ENCODE peak calls at places on chromosomes 13 and 19, in five cellular contexts. One of them, this sample, is unnamed.

GRCh38 chr13:44078806-44079378 is 199.2 kb downstream of the LACC1 start:
- DNase-seq in T-helper 17 cell: no peak
- DNase-seq in AG20443: no peak
- DNase-seq in mucosa of gallbladder: no peak
- DNase-seq in cardiac muscle cell: no peak
- DNase-seq in this sample: no peak

GRCh38 chr13:106034201-106034600 is 501.3 kb downstream of the EFNB2 start:
- DNase-seq in T-helper 17 cell: no peak
- DNase-seq in AG20443: no peak
- DNase-seq in mucosa of gallbladder: no peak
- DNase-seq in cardiac muscle cell: no peak
- DNase-seq in this sample: no peak

GRCh38 chr19:40225440-40226305 is 816 bp downstream of the CCNP start:
- DNase-seq in T-helper 17 cell: no peak
- DNase-seq in AG20443: peak; percentile 56
- DNase-seq in mucosa of gallbladder: no peak
- DNase-seq in cardiac muscle cell: no peak
- DNase-seq in this sample: peak; percentile 30

GRCh38 chr13:37139356-37139755 is 33.9 kb upstream of the CSNK1A1L start:
- DNase-seq in T-helper 17 cell: no peak
- DNase-seq in AG20443: peak; percentile 60
- DNase-seq in mucosa of gallbladder: no peak
- DNase-seq in cardiac muscle cell: no peak
- DNase-seq in this sample: peak; percentile 35

GRCh38 chr13:21225082-21225481 is 48.6 kb downstream of the MRPL57 start:
- DNase-seq in T-helper 17 cell: no peak
- DNase-seq in AG20443: no peak
- DNase-seq in mucosa of gallbladder: no peak
- DNase-seq in cardiac muscle cell: no peak
- DNase-seq in this sample: no peak

GRCh38 chr19:49847731-49848696 is 2.9 kb upstream of the PTOV1 start:
- DNase-seq in T-helper 17 cell: no peak
- DNase-seq in AG20443: peak; percentile 34
- DNase-seq in mucosa of gallbladder: no peak
- DNase-seq in cardiac muscle cell: no peak
- DNase-seq in this sample: peak; percentile 59

GRCh38 chr13:99316657-99317244 is 9.6 kb upstream of the GPR183 start:
- DNase-seq in T-helper 17 cell: no peak
- DNase-seq in AG20443: no peak
- DNase-seq in mucosa of gallbladder: no peak
- DNase-seq in cardiac muscle cell: no peak
- DNase-seq in this sample: no peak

GRCh38 chr13:50214514-50214913 is 199.3 kb downstream of the KCNRG start:
- DNase-seq in T-helper 17 cell: no peak
- DNase-seq in AG20443: no peak
- DNase-seq in mucosa of gallbladder: no peak
- DNase-seq in cardiac muscle cell: no peak
- DNase-seq in this sample: no peak

GRCh38 chr13:102817907-102818306 is 19.0 kb downstream of the BIVM start:
- DNase-seq in T-helper 17 cell: no peak
- DNase-seq in AG20443: no peak
- DNase-seq in mucosa of gallbladder: no peak
- DNase-seq in cardiac muscle cell: no peak
- DNase-seq in this sample: no peak

GRCh38 chr13:30796833-30797601 is 61.7 kb downstream of the ALOX5AP start:
- DNase-seq in T-helper 17 cell: no peak
- DNase-seq in AG20443: no peak
- DNase-seq in mucosa of gallbladder: no peak
- DNase-seq in cardiac muscle cell: no peak
- DNase-seq in this sample: no peak

GRCh38 chr13:45206340-45206739 is 5.5 kb upstream of the KCTD4 start:
- DNase-seq in T-helper 17 cell: no peak
- DNase-seq in AG20443: peak; percentile 69
- DNase-seq in mucosa of gallbladder: no peak
- DNase-seq in cardiac muscle cell: no peak
- DNase-seq in this sample: peak; percentile 77

GRCh38 chr19:38769635-38770211 is 3.6 kb downstream of the LGALS7 start:
- DNase-seq in T-helper 17 cell: peak; percentile 86
- DNase-seq in AG20443: peak; percentile 92
- DNase-seq in mucosa of gallbladder: peak; percentile 87
- DNase-seq in cardiac muscle cell: peak; percentile 62
- DNase-seq in this sample: peak; percentile 72

GRCh38 chr13:20303636-20304035 is 71.5 kb upstream of the GJB6 start:
- DNase-seq in T-helper 17 cell: no peak
- DNase-seq in AG20443: peak; percentile 48
- DNase-seq in mucosa of gallbladder: no peak
- DNase-seq in cardiac muscle cell: no peak
- DNase-seq in this sample: no peak

GRCh38 chr19:6015841-6016545 is 38.1 kb upstream of the RANBP3 start:
- DNase-seq in T-helper 17 cell: no peak
- DNase-seq in AG20443: no peak
- DNase-seq in mucosa of gallbladder: no peak
- DNase-seq in cardiac muscle cell: no peak
- DNase-seq in this sample: no peak

GRCh38 chr19:35403116-35403760 is 32.4 kb downstream of the GPR42 start:
- DNase-seq in T-helper 17 cell: no peak
- DNase-seq in AG20443: no peak
- DNase-seq in mucosa of gallbladder: no peak
- DNase-seq in cardiac muscle cell: peak; percentile 17
- DNase-seq in this sample: no peak

GRCh38 chr13:45406421-45406820 is 11.8 kb downstream of the SLC25A30 start:
- DNase-seq in T-helper 17 cell: no peak
- DNase-seq in AG20443: no peak
- DNase-seq in mucosa of gallbladder: no peak
- DNase-seq in cardiac muscle cell: no peak
- DNase-seq in this sample: no peak

GRCh38 chr13:87122551-87122950 is 548.6 kb upstream of the SLITRK5 start:
- DNase-seq in T-helper 17 cell: no peak
- DNase-seq in AG20443: no peak
- DNase-seq in mucosa of gallbladder: no peak
- DNase-seq in cardiac muscle cell: no peak
- DNase-seq in this sample: no peak

GRCh38 chr13:107554355-107554905 is 660.9 kb downstream of the LIG4 start:
- DNase-seq in T-helper 17 cell: no peak
- DNase-seq in AG20443: no peak
- DNase-seq in mucosa of gallbladder: no peak
- DNase-seq in cardiac muscle cell: no peak
- DNase-seq in this sample: no peak

GRCh38 chr19:46478356-46478986 is 7.1 kb upstream of the PNMA8A start:
- DNase-seq in T-helper 17 cell: no peak
- DNase-seq in AG20443: no peak
- DNase-seq in mucosa of gallbladder: no peak
- DNase-seq in cardiac muscle cell: no peak
- DNase-seq in this sample: peak; percentile 36

GRCh38 chr19:48558018-48558684 is 6.2 kb downstream of the SULT2B1 start:
- DNase-seq in T-helper 17 cell: no peak
- DNase-seq in AG20443: peak; percentile 90
- DNase-seq in mucosa of gallbladder: peak; percentile 80
- DNase-seq in cardiac muscle cell: no peak
- DNase-seq in this sample: peak; percentile 75

GRCh38 chr19:52227196-52227940 is 37.5 kb downstream of the PPP2R1A start:
- DNase-seq in T-helper 17 cell: no peak
- DNase-seq in AG20443: no peak
- DNase-seq in mucosa of gallbladder: no peak
- DNase-seq in cardiac muscle cell: no peak
- DNase-seq in this sample: no peak

GRCh38 chr19:18763674-18764590 is 27.2 kb downstream of the COMP start:
- DNase-seq in T-helper 17 cell: no peak
- DNase-seq in AG20443: peak; percentile 91
- DNase-seq in mucosa of gallbladder: peak; percentile 30
- DNase-seq in cardiac muscle cell: no peak
- DNase-seq in this sample: peak; percentile 95

GRCh38 chr13:63436288-63436687 is 2020.6 kb upstream of the PCDH20 start:
- DNase-seq in T-helper 17 cell: no peak
- DNase-seq in AG20443: no peak
- DNase-seq in mucosa of gallbladder: no peak
- DNase-seq in cardiac muscle cell: no peak
- DNase-seq in this sample: no peak

This sample was measured in AG08395.